ENCODE peak calls at places on chromosome 21, in five cellular contexts. W, E, A, M and H are unnamed samples.

GRCh38 chr21:36466061-36466511 is 13.8 kb downstream of the CLDN14 start:
- DNase-seq in M (no peak), A (no peak), W (no peak), E (no peak), H (no peak)

GRCh38 chr21:14523234-14523633 is 22.9 kb downstream of the SAMSN1 start:
- DNase-seq in A (peak), M (no peak), E (no peak), W (no peak), H (no peak)

GRCh38 chr21:26945916-26946315 is 21.0 kb downstream of the ADAMTS5 start:
- DNase-seq in E (peak), W (peak), A (no peak), M (no peak), H (peak)

GRCh38 chr21:28253971-28254370 is 738.7 kb downstream of the LTN1 start:
- DNase-seq in M (no peak), E (no peak), A (no peak), W (peak), H (no peak)

GRCh38 chr21:36693144-36694040 is 5.5 kb upstream of the SIM2 start:
- DNase-seq in M (peak), W (no peak), A (peak), E (no peak), H (no peak)

GRCh38 chr21:20424943-20425342 is 573.3 kb upstream of the NCAM2 start:
- DNase-seq in M (no peak), A (no peak), E (no peak), W (no peak), H (no peak)

GRCh38 chr21:36125513-36126121 is 9.3 kb upstream of the CBR3 start:
- DNase-seq in A (no peak), W (peak), M (no peak), E (no peak), H (peak)

GRCh38 chr21:15557925-15558324 is 171.9 kb upstream of the USP25 start:
- DNase-seq in W (no peak), A (no peak), E (no peak), M (no peak), H (no peak)

GRCh38 chr21:40054403-40054802 is 187.2 kb downstream of the PCP4 start:
- DNase-seq in W (no peak), A (peak), E (no peak), M (no peak), H (no peak)

GRCh38 chr21:25625036-25625435 is 14.0 kb upstream of the JAM2 start:
- DNase-seq in W (no peak), E (no peak), A (no peak), M (no peak), H (no peak)

GRCh38 chr21:37557261-37557950 is 190.8 kb downstream of the DYRK1A start:
- DNase-seq in W (no peak), A (no peak), E (no peak), M (no peak), H (no peak)

GRCh38 chr21:27220416-27220815 is 253.5 kb upstream of the ADAMTS5 start:
- DNase-seq in A (no peak), E (no peak), W (no peak), M (no peak), H (no peak)

GRCh38 chr21:40146201-40146890 is 279.1 kb downstream of the PCP4 start:
- DNase-seq in A (no peak), E (no peak), M (no peak), W (no peak), H (no peak)

GRCh38 chr21:35697321-35697808 is 363.0 kb downstream of the SETD4 start:
- DNase-seq in E (peak), A (peak), W (peak), M (no peak), H (no peak)

GRCh38 chr21:16280731-16281130 is 550.9 kb downstream of the USP25 start:
- DNase-seq in W (no peak), E (no peak), M (no peak), A (no peak), H (peak)

GRCh38 chr21:29360799-29361765 is 62.4 kb downstream of the BACH1 start:
- DNase-seq in A (no peak), E (no peak), M (no peak), W (no peak), H (no peak)

GRCh38 chr21:29025328-29025713 is 853 bp downstream of the USP16 start:
- DNase-seq in W (peak), A (no peak), M (no peak), E (no peak), H (no peak)

DNA sequence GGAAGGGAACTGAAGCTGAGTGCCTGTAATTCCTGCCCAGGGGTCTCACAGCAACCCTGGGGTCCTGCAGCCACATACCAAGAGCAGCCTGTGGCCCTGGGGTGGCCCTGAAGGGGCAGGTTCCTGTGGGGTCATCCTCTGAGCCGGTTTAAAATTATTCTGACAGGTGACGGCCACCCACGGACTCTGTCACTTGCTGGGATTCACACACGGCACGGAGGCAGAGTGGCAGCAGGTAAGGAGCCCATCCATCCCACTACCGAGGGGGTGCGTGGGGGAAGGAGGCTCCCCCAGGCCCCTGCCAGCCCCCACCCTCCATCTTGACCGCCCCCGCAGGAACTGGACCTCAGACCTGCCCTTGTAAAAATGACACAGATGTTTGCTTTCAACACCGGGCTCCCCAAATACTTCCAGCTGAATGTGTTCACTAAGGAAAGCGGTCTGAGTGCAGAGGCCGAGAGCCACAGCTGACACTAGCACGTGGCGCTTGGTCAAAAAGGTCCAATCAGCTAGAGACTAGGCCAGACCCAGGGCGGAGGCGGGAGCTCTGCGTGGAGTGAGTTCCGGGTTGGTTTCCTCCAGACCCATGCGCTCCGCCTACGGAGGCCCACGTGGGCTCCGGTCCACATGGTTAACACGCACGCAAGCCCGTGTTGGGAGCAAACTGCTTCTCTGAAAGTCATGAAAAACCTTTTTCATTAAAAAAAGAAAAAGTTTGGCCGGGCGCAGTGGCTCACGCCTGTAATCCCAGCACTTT is 10.0 kb downstream of the YBEY start:
- DNase-seq in A (peak), M (no peak), E (peak), W (peak), H (no peak)
- H3K4me3 ChIP-seq in A (no peak), M (no peak), E (peak), W (no peak), H (no peak)

GRCh38 chr21:38825269-38825668 is 19.5 kb downstream of the ETS2 start:
- DNase-seq in W (no peak), A (no peak), M (no peak), E (no peak), H (no peak)
- H3K4me3 ChIP-seq in W (no peak), A (no peak), M (no peak), E (no peak), H (no peak)

DNA sequence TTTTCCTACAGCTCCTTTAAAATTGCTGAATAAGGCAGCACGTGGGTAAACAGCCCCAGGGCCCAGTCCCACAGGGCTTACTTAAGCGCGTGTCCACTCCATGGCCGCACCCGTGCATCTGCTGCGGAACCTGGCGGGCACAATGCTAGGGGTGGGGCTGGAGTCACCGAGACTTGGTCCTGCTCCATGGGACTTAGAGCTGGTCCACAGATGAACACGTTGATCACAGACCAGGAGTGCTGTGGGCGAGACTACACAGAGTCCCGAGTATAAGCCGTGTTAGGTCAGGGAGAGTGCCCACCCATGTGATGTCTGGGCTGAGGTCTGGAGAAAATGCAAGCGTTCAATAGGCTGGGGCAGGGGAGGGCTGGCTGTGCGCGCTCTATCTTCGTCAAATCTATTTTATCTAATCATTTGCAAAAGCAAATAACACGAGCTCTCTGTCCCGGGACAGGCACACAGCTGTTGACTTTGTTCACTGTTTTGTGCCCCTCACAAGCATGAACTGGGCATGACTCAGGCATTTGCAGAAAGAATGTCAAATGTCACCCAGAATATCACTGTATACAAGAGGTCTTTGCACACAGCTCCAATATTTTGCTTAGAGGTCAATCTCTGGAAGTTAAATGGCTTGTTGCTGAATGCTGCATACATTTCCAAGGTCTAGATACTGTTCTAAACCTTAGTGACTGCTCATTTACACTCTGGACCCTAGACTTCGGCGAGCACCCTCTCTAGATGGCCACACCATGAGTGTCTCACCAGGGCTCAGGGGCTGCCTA is 119.4 kb downstream of the CRYAA start:
- DNase-seq in W (no peak), A (peak), M (no peak), E (no peak), H (no peak)
- H3K4me3 ChIP-seq in W (no peak), A (no peak), M (no peak), E (no peak), H (no peak)

GRCh38 chr21:44462090-44462833 is 7.0 kb downstream of the LRRC3 start:
- DNase-seq in M (no peak), A (peak), E (no peak), W (no peak), H (no peak)
- H3K4me3 ChIP-seq in M (no peak), A (no peak), E (no peak), W (no peak), H (no peak)

DNA sequence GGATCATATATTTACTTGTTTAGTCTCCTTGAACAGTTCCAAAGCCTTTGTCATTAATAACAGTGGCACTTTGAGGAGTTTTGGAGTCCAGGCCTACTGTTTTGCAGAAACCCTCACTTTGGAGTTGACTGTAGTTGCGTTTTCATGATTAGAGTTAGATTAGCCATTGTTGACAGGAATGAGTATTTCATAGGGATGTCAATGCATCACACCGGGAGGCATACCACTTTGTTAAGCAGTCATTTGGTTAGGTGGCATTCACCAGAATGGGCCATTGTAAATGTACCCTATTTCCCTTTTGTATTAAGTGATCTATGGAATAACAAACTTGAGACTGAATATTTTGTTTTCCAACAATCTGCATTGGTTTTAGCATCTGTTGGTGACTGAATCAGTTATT is 11.8 kb downstream of the MRPS6 start:
- DNase-seq in M (no peak), A (no peak), E (no peak), W (no peak), H (no peak)
- H3K4me3 ChIP-seq in M (no peak), A (no peak), E (no peak), W (no peak), H (no peak)

DNA sequence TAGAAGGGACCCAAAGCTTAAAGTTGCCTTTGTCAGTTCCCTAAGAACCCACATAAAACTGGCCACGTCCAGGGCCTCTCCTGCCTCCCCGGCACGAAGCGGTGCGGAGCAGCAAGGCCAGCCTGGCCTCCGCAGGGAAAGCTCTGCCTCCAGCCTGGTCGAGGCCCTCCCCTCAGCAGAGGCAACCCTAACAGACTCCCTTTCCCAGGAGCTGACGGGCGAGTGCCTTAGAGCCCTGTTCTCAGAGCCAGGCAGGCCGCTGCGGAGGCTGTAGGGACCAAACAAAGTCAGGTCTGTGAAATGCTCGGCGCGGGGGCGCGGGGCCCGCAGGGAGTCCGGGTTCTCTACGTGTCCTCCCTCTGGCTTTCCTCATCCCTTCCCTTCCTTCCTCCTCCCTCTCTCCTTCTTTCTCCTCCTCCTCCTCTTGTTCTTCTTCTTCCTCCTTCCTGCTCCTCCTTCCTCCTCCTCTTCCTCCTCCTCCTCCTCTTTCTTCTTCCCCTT is 40.7 kb downstream of the RIPK4 start:
- DNase-seq in W (no peak), E (no peak), A (peak), M (peak), H (no peak)
- H3K4me3 ChIP-seq in W (no peak), E (no peak), A (peak), M (no peak), H (no peak)

DNA sequence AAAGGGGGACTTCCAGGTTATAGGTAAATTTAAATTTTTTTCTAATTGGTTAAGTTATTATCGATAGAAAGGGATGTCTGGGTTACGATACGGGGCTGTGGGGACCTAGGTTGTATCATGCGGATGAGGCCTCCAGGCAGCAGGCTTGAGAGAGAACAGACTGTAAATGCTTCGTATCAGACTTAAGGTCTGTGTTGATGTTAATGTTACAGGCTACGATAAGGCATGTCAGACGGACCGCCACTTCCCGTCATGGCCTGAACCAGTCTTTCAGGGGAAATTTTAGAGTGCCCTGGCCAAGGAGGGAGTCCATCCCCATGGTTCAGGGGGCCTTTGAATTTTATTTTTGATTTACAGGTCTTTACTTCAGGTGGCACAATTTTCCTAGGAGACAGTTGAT is 16.7 kb downstream of the ABCG1 start:
- DNase-seq in M (no peak), A (no peak), E (no peak), W (no peak), H (no peak)
- H3K4me3 ChIP-seq in M (no peak), A (peak), E (peak), W (no peak), H (no peak)

GRCh38 chr21:46318464-46318845 is 5.2 kb downstream of the C21orf58 start:
- DNase-seq in A (peak), E (no peak), M (no peak), W (no peak), H (no peak)
- H3K4me3 ChIP-seq in A (no peak), E (no peak), M (no peak), W (no peak), H (no peak)

DNA sequence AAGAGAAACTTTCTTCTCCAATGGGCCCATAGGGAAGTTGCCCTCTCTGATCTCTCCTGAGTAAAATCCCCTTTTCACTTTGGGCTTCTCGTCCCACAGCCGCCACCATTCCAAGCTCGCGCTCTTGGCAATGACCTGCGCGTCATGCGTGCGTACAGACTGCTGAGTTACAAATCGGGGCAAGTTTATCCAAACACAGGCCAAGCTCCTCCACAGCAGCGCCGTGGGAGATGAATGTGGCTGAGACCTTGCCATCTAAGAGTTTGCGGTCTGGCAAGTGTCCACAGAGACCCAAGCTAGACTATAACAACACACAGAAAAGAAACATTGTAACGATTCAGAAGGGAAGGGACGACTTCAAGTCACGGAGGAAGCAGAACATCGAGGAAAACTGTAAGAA is 116.3 kb upstream of the SOD1 start:
- DNase-seq in A (no peak), M (no peak), E (no peak), W (no peak), H (no peak)
- H3K4me3 ChIP-seq in A (no peak), M (no peak), E (no peak), W (no peak), H (no peak)

DNA sequence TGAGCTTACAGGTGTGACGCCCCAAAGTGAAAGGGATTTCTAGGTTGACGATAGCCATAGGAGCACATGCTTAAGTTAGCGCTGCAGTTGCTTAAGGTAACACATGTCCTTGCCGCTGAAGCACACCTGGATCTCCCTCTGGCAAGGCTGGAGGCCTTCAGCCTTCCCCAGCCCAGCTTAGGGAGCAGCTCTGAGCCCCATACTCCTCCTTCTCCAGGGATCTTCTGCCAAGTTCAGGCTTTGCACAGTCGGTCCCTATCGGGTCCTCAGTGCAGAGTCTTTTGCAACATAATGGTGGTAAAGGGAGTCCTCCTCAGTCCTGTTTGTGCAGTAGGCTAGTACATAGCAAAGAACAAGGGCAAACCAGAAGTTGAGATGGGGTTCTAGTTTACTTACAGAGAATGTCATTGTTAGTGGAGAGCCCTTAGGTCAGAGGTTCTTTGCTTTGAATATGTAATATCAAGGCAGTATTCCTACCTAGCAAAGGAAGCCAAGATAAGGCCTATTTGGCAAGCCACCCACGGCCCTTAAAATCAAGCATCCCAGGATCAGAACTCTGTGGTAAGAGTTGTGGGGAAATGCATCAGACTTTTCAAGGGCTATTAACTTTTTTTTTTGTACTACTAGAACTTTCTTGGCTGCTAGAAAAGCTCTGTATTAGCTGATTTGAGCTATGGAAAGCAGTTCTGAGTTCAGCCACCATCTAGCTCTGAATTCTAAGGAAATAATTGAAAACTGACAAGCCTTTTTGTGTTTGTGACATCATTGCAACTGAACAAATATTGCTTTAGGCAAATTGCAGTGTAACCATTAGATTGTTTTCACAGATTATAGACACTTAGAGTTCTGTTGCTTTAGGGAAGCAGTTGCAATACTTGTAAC is 1.4 kb downstream of the EVA1C start:
- DNase-seq in E (no peak), M (no peak), W (no peak), A (no peak), H (peak)
- H3K4me3 ChIP-seq in E (peak), M (no peak), W (no peak), A (peak), H (no peak)